ENCODE peak calls at places on chromosomes 7 and 10, in nine cellular contexts. One of them, this sample, is unnamed.
A peak's percentile ranks its signal among the peaks of the same experiment; 100 is the strongest.

GRCh38 chr7:103446046-103446520 is at the start of gene SLC26A5:
- DNase-seq in BJ: no peak
- DNase-seq in epithelial cell of esophagus: peak; percentile 58
- DNase-seq in nephron progenitor cell: peak; percentile 76
- DNase-seq in left ventricle myocardium inferior: no peak
- DNase-seq in mammary epithelial cell: peak; percentile 41
- DNase-seq in retinal pigment epithelial cell: no peak
- DNase-seq in AG04450: no peak
- DNase-seq in WERI-Rb-1: peak; percentile 22
- DNase-seq in this sample: no peak

GRCh38 chr7:99141756-99142726 is 1.9 kb downstream of the SMURF1 start:
- DNase-seq in BJ: no peak
- DNase-seq in epithelial cell of esophagus: peak; percentile 81
- DNase-seq in nephron progenitor cell: peak; percentile 77
- DNase-seq in left ventricle myocardium inferior: peak; percentile 54
- DNase-seq in mammary epithelial cell: peak; percentile 73
- DNase-seq in retinal pigment epithelial cell: no peak
- DNase-seq in AG04450: peak; percentile 53
- DNase-seq in WERI-Rb-1: no peak
- DNase-seq in this sample: peak; percentile 24

GRCh38 chr7:144384555-144385245 is 18.8 kb downstream of the NOBOX start:
- DNase-seq in BJ: no peak
- DNase-seq in epithelial cell of esophagus: peak; percentile 74
- DNase-seq in nephron progenitor cell: no peak
- DNase-seq in left ventricle myocardium inferior: no peak
- DNase-seq in mammary epithelial cell: peak; percentile 70
- DNase-seq in retinal pigment epithelial cell: peak; percentile 56
- DNase-seq in AG04450: no peak
- DNase-seq in WERI-Rb-1: no peak
- DNase-seq in this sample: no peak

GRCh38 chr7:108000875-108001758 is 1.8 kb downstream of the LAMB1 start:
- DNase-seq in BJ: no peak
- DNase-seq in epithelial cell of esophagus: peak; percentile 62
- DNase-seq in nephron progenitor cell: peak; percentile 49
- DNase-seq in left ventricle myocardium inferior: peak; percentile 58
- DNase-seq in mammary epithelial cell: peak; percentile 19
- DNase-seq in retinal pigment epithelial cell: no peak
- DNase-seq in AG04450: no peak
- DNase-seq in WERI-Rb-1: peak; percentile 74
- DNase-seq in this sample: no peak

GRCh38 chr7:19707240-19707639 is 1.6 kb downstream of the POLR1F start:
- DNase-seq in BJ: no peak
- DNase-seq in epithelial cell of esophagus: peak; percentile 14
- DNase-seq in nephron progenitor cell: no peak
- DNase-seq in left ventricle myocardium inferior: no peak
- DNase-seq in mammary epithelial cell: no peak
- DNase-seq in retinal pigment epithelial cell: no peak
- DNase-seq in AG04450: no peak
- DNase-seq in WERI-Rb-1: no peak
- DNase-seq in this sample: no peak

GRCh38 chr10:83952273-83952672 is 187.0 kb upstream of the GHITM start:
- DNase-seq in BJ: no peak
- DNase-seq in epithelial cell of esophagus: no peak
- DNase-seq in nephron progenitor cell: no peak
- DNase-seq in left ventricle myocardium inferior: no peak
- DNase-seq in mammary epithelial cell: no peak
- DNase-seq in retinal pigment epithelial cell: no peak
- DNase-seq in AG04450: no peak
- DNase-seq in WERI-Rb-1: no peak
- DNase-seq in this sample: no peak

GRCh38 chr10:79349072-79349491 is 1.8 kb downstream of the PPIF start:
- DNase-seq in BJ: no peak
- DNase-seq in epithelial cell of esophagus: no peak
- DNase-seq in nephron progenitor cell: no peak
- DNase-seq in left ventricle myocardium inferior: no peak
- DNase-seq in mammary epithelial cell: no peak
- DNase-seq in retinal pigment epithelial cell: no peak
- DNase-seq in AG04450: no peak
- DNase-seq in WERI-Rb-1: no peak
- DNase-seq in this sample: no peak

GRCh38 chr7:20330797-20331230 is at the start of gene ITGB8:
- DNase-seq in BJ: no peak
- DNase-seq in epithelial cell of esophagus: peak; percentile 73
- DNase-seq in nephron progenitor cell: peak; percentile 71
- DNase-seq in left ventricle myocardium inferior: peak; percentile 31
- DNase-seq in mammary epithelial cell: no peak
- DNase-seq in retinal pigment epithelial cell: no peak
- DNase-seq in AG04450: no peak
- DNase-seq in WERI-Rb-1: peak; percentile 28
- DNase-seq in this sample: peak; percentile 55

GRCh38 chr10:75238182-75239180 is 2.7 kb upstream of the COMTD1 start:
- DNase-seq in BJ: no peak
- DNase-seq in epithelial cell of esophagus: no peak
- DNase-seq in nephron progenitor cell: no peak
- DNase-seq in left ventricle myocardium inferior: peak; percentile 36
- DNase-seq in mammary epithelial cell: no peak
- DNase-seq in retinal pigment epithelial cell: no peak
- DNase-seq in AG04450: no peak
- DNase-seq in WERI-Rb-1: no peak
- DNase-seq in this sample: no peak

GRCh38 chr10:75234683-75235374 is 928 bp downstream of the COMTD1 start:
- DNase-seq in BJ: no peak
- DNase-seq in epithelial cell of esophagus: no peak
- DNase-seq in nephron progenitor cell: peak; percentile 68
- DNase-seq in left ventricle myocardium inferior: no peak
- DNase-seq in mammary epithelial cell: peak; percentile 38
- DNase-seq in retinal pigment epithelial cell: no peak
- DNase-seq in AG04450: no peak
- DNase-seq in WERI-Rb-1: peak; percentile 33
- DNase-seq in this sample: peak; percentile 78

GRCh38 chr10:75235375-75236177 is at the start of gene COMTD1:
- DNase-seq in BJ: no peak
- DNase-seq in epithelial cell of esophagus: peak; percentile 96
- DNase-seq in nephron progenitor cell: peak; percentile 94
- DNase-seq in left ventricle myocardium inferior: peak; percentile 93
- DNase-seq in mammary epithelial cell: peak; percentile 89
- DNase-seq in retinal pigment epithelial cell: peak; percentile 66
- DNase-seq in AG04450: peak; percentile 57
- DNase-seq in WERI-Rb-1: peak; percentile 97
- DNase-seq in this sample: peak; percentile 98

GRCh38 chr10:75234017-75234682 is 1.6 kb downstream of the COMTD1 start:
- DNase-seq in BJ: peak; percentile 33
- DNase-seq in epithelial cell of esophagus: peak; percentile 98
- DNase-seq in nephron progenitor cell: peak; percentile 98
- DNase-seq in left ventricle myocardium inferior: peak; percentile 93
- DNase-seq in mammary epithelial cell: peak; percentile 95
- DNase-seq in retinal pigment epithelial cell: peak; percentile 71
- DNase-seq in AG04450: peak; percentile 36
- DNase-seq in WERI-Rb-1: peak; percentile 96
- DNase-seq in this sample: peak; percentile 98

GRCh38 chr10:75236178-75236825 is 545 bp upstream of the COMTD1 start:
- DNase-seq in BJ: no peak
- DNase-seq in epithelial cell of esophagus: no peak
- DNase-seq in nephron progenitor cell: no peak
- DNase-seq in left ventricle myocardium inferior: no peak
- DNase-seq in mammary epithelial cell: no peak
- DNase-seq in retinal pigment epithelial cell: no peak
- DNase-seq in AG04450: no peak
- DNase-seq in WERI-Rb-1: no peak
- DNase-seq in this sample: no peak
- TF ChIP-seq CTCF in BJ: no peak
- TF ChIP-seq CTCF in epithelial cell of esophagus: no peak
- TF ChIP-seq CTCF in nephron progenitor cell: peak; percentile 32
- TF ChIP-seq CTCF in left ventricle myocardium inferior: no peak
- TF ChIP-seq CTCF in mammary epithelial cell: no peak
- TF ChIP-seq CTCF in retinal pigment epithelial cell: no peak
- TF ChIP-seq CTCF in AG04450: no peak
- TF ChIP-seq CTCF in WERI-Rb-1: no peak
- TF ChIP-seq CTCF in this sample: no peak

DNA sequence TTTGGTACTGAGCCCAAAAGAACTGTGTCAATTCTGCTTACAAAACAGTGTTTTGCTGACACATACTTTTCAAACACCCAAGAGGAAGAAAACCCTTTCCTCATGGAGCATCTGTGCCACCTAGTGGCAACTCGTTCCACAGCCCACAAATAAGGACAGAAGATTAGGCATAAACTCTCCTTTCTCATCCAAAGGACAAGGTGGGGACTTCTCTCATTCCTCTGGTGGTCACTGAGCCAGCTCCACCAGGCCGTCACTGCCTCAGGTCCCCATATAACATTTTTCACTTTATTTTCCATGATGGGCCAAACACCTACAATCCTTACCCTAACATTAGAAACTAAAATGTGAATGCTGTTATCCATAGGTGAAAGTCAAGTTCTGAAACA is 76.9 kb downstream of the RNF216 start:
- DNase-seq in BJ: peak; percentile 41
- DNase-seq in epithelial cell of esophagus: peak; percentile 85
- DNase-seq in nephron progenitor cell: peak; percentile 69
- DNase-seq in left ventricle myocardium inferior: peak; percentile 67
- DNase-seq in mammary epithelial cell: peak; percentile 61
- DNase-seq in retinal pigment epithelial cell: no peak
- DNase-seq in AG04450: peak; percentile 69
- DNase-seq in WERI-Rb-1: peak; percentile 62
- DNase-seq in this sample: peak; percentile 86
- TF ChIP-seq CTCF in BJ: peak; percentile 91
- TF ChIP-seq CTCF in epithelial cell of esophagus: peak; percentile 97
- TF ChIP-seq CTCF in nephron progenitor cell: peak; percentile 90
- TF ChIP-seq CTCF in left ventricle myocardium inferior: peak; percentile 94
- TF ChIP-seq CTCF in mammary epithelial cell: peak; percentile 94
- TF ChIP-seq CTCF in retinal pigment epithelial cell: peak; percentile 94
- TF ChIP-seq CTCF in AG04450: peak; percentile 96
- TF ChIP-seq CTCF in WERI-Rb-1: peak; percentile 86
- TF ChIP-seq CTCF in this sample: peak; percentile 93

GRCh38 chr7:44379366-44380178 is 54.2 kb upstream of the CAMK2B start:
- DNase-seq in BJ: no peak
- DNase-seq in epithelial cell of esophagus: peak; percentile 34
- DNase-seq in nephron progenitor cell: no peak
- DNase-seq in left ventricle myocardium inferior: no peak
- DNase-seq in mammary epithelial cell: peak; percentile 47
- DNase-seq in retinal pigment epithelial cell: no peak
- DNase-seq in AG04450: no peak
- DNase-seq in WERI-Rb-1: no peak
- DNase-seq in this sample: no peak

GRCh38 chr7:44380179-44380830 is 54.9 kb upstream of the CAMK2B start:
- DNase-seq in BJ: no peak
- DNase-seq in epithelial cell of esophagus: no peak
- DNase-seq in nephron progenitor cell: no peak
- DNase-seq in left ventricle myocardium inferior: no peak
- DNase-seq in mammary epithelial cell: no peak
- DNase-seq in retinal pigment epithelial cell: no peak
- DNase-seq in AG04450: no peak
- DNase-seq in WERI-Rb-1: no peak
- DNase-seq in this sample: no peak

GRCh38 chr7:44381494-44382220 is 56.3 kb upstream of the CAMK2B start:
- DNase-seq in BJ: no peak
- DNase-seq in epithelial cell of esophagus: no peak
- DNase-seq in nephron progenitor cell: no peak
- DNase-seq in left ventricle myocardium inferior: no peak
- DNase-seq in mammary epithelial cell: no peak
- DNase-seq in retinal pigment epithelial cell: no peak
- DNase-seq in AG04450: no peak
- DNase-seq in WERI-Rb-1: no peak
- DNase-seq in this sample: no peak

GRCh38 chr7:44382459-44383300 is 57.3 kb upstream of the CAMK2B start:
- DNase-seq in BJ: no peak
- DNase-seq in epithelial cell of esophagus: no peak
- DNase-seq in nephron progenitor cell: no peak
- DNase-seq in left ventricle myocardium inferior: no peak
- DNase-seq in mammary epithelial cell: no peak
- DNase-seq in retinal pigment epithelial cell: no peak
- DNase-seq in AG04450: no peak
- DNase-seq in WERI-Rb-1: no peak
- DNase-seq in this sample: no peak

DNA sequence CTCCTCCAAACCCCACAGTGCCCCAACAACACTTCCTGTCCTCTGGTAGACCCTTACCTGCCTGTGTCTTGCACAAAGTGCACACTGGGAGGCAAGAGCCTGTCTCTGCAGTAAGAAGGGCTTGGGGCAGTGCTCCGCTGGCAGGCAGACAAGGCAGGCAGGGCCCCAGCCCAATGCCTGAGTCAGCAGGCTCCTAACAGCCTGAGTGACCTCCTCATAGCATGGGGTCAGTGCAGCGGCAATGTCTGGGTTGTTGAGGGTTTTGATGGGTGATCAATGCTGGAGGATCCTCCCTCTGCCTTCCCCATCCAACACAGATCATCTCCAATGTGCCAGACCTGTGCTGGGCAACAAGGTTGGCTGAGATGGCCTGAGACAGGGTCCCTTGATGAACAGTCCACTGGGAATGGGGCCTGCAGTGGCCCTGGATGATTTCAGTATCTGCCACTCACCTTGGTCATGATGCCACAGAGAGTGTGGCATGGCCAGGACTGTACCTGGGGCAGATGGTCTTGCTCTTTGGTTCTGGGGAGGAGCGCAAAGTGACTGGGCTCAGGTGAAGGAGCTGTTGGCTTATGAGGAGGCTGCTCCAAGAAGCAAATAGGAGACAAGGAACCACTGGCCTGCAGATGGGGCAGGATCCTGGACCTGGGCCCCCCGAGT is 55.6 kb upstream of the CAMK2B start:
- DNase-seq in BJ: no peak
- DNase-seq in epithelial cell of esophagus: peak; percentile 24
- DNase-seq in nephron progenitor cell: no peak
- DNase-seq in left ventricle myocardium inferior: no peak
- DNase-seq in mammary epithelial cell: no peak
- DNase-seq in retinal pigment epithelial cell: no peak
- DNase-seq in AG04450: no peak
- DNase-seq in WERI-Rb-1: no peak
- DNase-seq in this sample: no peak
- TF ChIP-seq CTCF in BJ: no peak
- TF ChIP-seq CTCF in epithelial cell of esophagus: no peak
- TF ChIP-seq CTCF in nephron progenitor cell: no peak
- TF ChIP-seq CTCF in left ventricle myocardium inferior: no peak
- TF ChIP-seq CTCF in mammary epithelial cell: no peak
- TF ChIP-seq CTCF in retinal pigment epithelial cell: no peak
- TF ChIP-seq CTCF in AG04450: no peak
- TF ChIP-seq CTCF in WERI-Rb-1: no peak
- TF ChIP-seq CTCF in this sample: no peak

DNA sequence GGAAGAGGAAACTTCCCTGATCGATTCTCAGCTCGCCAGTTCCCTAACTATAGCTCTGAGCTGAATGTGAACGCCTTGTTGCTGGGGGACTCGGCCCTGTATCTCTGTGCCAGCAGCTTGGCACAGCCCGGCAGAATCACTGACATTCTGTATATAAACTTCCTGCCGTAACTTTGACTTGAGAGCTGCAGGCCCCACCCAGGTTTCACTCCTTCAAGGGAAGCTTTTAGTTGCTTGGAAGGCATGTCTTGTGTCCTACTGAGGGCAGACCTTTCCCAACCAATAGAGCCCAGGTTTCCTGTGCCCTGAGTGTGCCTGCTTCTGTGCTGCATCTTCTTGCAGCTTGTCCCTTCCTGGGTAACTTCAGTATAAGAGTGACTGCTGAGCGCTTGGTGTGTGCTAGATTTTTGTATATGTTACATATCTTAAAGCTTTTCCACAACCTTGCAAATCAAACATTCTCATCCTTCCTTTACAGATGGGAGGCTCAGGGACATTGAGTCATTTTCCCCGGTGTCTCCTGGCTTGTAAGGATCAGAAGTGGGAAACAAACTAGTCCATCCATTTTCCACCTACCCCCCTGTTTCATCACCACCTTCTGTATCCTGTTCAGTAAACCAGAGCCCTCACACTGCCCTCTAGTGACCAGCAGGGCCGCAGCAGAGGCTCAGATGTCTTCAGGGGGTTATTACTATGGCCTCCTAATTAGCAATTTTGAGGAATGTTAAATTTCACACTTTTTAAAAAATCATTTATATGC is 225.2 kb upstream of the PRSS58 start:
- DNase-seq in BJ: no peak
- DNase-seq in epithelial cell of esophagus: peak; percentile 63
- DNase-seq in nephron progenitor cell: peak; percentile 56
- DNase-seq in left ventricle myocardium inferior: no peak
- DNase-seq in mammary epithelial cell: peak; percentile 27
- DNase-seq in retinal pigment epithelial cell: no peak
- DNase-seq in AG04450: no peak
- DNase-seq in WERI-Rb-1: peak; percentile 76
- DNase-seq in this sample: peak; percentile 58
- TF ChIP-seq CTCF in BJ: peak; percentile 98
- TF ChIP-seq CTCF in epithelial cell of esophagus: peak; percentile 94
- TF ChIP-seq CTCF in nephron progenitor cell: peak; percentile 68
- TF ChIP-seq CTCF in left ventricle myocardium inferior: peak; percentile 68
- TF ChIP-seq CTCF in mammary epithelial cell: peak; percentile 97
- TF ChIP-seq CTCF in retinal pigment epithelial cell: peak; percentile 99
- TF ChIP-seq CTCF in AG04450: peak; percentile 97
- TF ChIP-seq CTCF in WERI-Rb-1: peak; percentile 72
- TF ChIP-seq CTCF in this sample: peak; percentile 76

This sample was measured in GM12865.